ENCODE peak calls at places on chromosomes 4 and X, in four cellular contexts. I is endothelial cell of umbilical vein, O is right lobe of liver, K is suprapubic skin. G is an unnamed sample.

GRCh38 chr4:183478926-183479325 is 25.9 kb upstream of the ING2 start:
- DNase-seq in I (no peak), O (no peak), K (no peak), G (no peak)

GRCh38 chr4:119010909-119011606 is 122.4 kb downstream of the SYNPO2 start:
- DNase-seq in I (no peak), O (no peak), K (no peak), G (peak)

GRCh38 chr4:140807491-140808257 is 51.5 kb upstream of the TBC1D9 start:
- DNase-seq in I (no peak), O (no peak), K (no peak), G (no peak)

GRCh38 chrX:20418379-20418778 is 151.7 kb upstream of the RPS6KA3 start:
- DNase-seq in I (no peak), O (no peak), K (no peak), G (no peak)

GRCh38 chr4:158025131-158025530 is 147.7 kb downstream of the GASK1B start:
- DNase-seq in I (no peak), O (no peak), K (no peak), G (no peak)

GRCh38 chr4:142414336-142414945 is 431.7 kb downstream of the INPP4B start:
- DNase-seq in I (no peak), O (no peak), K (no peak), G (no peak)

GRCh38 chrX:10025742-10026493 is 58.8 kb downstream of the CLDN34 start:
- DNase-seq in I (no peak), O (no peak), K (no peak), G (no peak)

GRCh38 chr4:23966720-23967119 is 76.9 kb upstream of the PPARGC1A start:
- DNase-seq in I (no peak), O (no peak), K (no peak), G (no peak)

GRCh38 chrX:48827654-48827968 is 1.3 kb downstream of the ERAS start:
- DNase-seq in I (no peak), O (no peak), K (no peak), G (no peak)

GRCh38 chrX:40005290-40006011 is 92.3 kb downstream of the BCOR start:
- DNase-seq in I (no peak), O (no peak), K (no peak), G (no peak)

GRCh38 chr4:89539374-89539773 is 231.8 kb upstream of the GPRIN3 start:
- DNase-seq in I (peak), O (no peak), K (no peak), G (no peak)

GRCh38 chr4:107800058-107800457 is 24.7 kb upstream of the SGMS2 start:
- DNase-seq in I (peak), O (no peak), K (no peak), G (no peak)

GRCh38 chr4:23006756-23007155 is 314.0 kb downstream of the GBA3 start:
- DNase-seq in I (no peak), O (no peak), K (no peak), G (no peak)

GRCh38 chrX:84340981-84341380 is 153.0 kb upstream of the RPS6KA6 start:
- DNase-seq in I (no peak), O (no peak), K (no peak), G (no peak)

GRCh38 chr4:182600093-182600492 is 317.1 kb downstream of the DCTD start:
- DNase-seq in I (no peak), O (no peak), K (no peak), G (no peak)

GRCh38 chr4:149823770-149824221 is 8.2 kb upstream of the IQCM start:
- DNase-seq in I (peak), O (no peak), K (no peak), G (no peak)

GRCh38 chr4:133483600-133484246 is 334.6 kb downstream of the PCDH10 start:
- DNase-seq in I (peak), O (no peak), K (no peak), G (no peak)

GRCh38 chrX:7027071-7027470 is 120.4 kb upstream of the STS start:
- DNase-seq in I (no peak), O (no peak), K (no peak), G (no peak)

GRCh38 chrX:31708116-31708515 is 636.3 kb upstream of the FTHL17 start:
- DNase-seq in I (no peak), O (no peak), K (no peak), G (no peak)

GRCh38 chr4:67570537-67570936 is 12.0 kb downstream of the STAP1 start:
- DNase-seq in I (no peak), O (no peak), K (no peak), G (no peak)

GRCh38 chrX:77014655-77015377 is 432.4 kb upstream of the FGF16 start:
- DNase-seq in I (no peak), O (no peak), K (no peak), G (no peak)

GRCh38 chrX:102599950-102600579 is 750 bp downstream of the ARMCX5 start:
- DNase-seq in I (peak), O (no peak), K (no peak), G (no peak)

GRCh38 chrX:74015379-74016019 is 288.5 kb upstream of the ZCCHC13 start:
- DNase-seq in I (peak), O (no peak), K (no peak), G (no peak)

GRCh38 chrX:134174859-134175258 is 62.1 kb upstream of the CCDC160 start:
- DNase-seq in I (no peak), O (no peak), K (no peak), G (no peak)

GRCh38 chr4:161856711-161857326 is 307.0 kb downstream of the FSTL5 start:
- DNase-seq in I (no peak), O (no peak), K (no peak), G (no peak)

GRCh38 chr4:25184056-25184455 is 23.8 kb upstream of the SEPSECS start:
- DNase-seq in I (no peak), O (no peak), K (no peak), G (no peak)

GRCh38 chr4:121824950-121825349 is 1.3 kb upstream of the CCNA2 start:
- DNase-seq in I (no peak), O (no peak), K (no peak), G (no peak)

DNA sequence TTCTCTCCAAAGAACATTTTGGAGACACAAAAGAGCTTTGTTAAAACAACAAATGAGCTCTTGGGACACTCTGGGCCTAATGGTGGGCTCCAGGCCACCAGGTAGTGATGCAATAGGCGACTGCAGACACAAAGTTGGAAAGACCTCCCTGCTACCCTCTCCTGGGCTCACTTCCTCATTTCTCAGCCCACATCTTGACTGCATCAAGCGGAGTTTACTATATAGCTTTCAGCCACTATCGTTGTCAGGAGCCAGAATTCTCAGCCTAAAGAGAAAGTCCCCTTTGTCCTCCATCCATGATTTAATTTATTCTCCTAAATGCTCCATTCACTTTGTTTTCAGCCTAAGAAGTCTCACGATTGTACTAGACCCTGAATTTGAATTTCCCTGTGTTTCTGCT is 114.9 kb downstream of the EFHC2 start:
- DNase-seq in I (no peak), O (no peak), K (no peak), G (no peak)
- H3K27ac ChIP-seq in I (no peak), O (no peak), K (no peak), G (no peak)

DNA sequence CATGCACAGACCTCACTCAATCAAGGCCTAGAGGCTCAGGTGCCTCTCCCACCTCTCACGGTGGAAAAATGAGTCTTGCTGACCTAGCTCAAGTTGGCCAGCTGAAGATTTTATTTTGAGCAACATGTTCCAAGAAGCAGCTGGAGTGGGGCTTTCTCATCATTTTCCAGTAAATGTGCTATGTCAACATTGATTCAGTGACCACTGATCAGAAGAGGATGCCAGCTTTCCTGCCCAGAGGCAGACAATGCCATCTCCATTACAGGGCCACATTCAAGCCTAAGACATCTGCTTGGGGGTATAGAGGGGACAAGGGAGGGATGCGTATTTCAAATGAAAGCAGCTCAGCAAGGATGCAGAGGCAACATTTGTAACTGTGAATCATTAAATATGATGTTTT is 3.0 kb downstream of the MEPE start:
- DNase-seq in I (no peak), O (no peak), K (no peak), G (no peak)
- H3K27ac ChIP-seq in I (no peak), O (no peak), K (no peak), G (no peak)

DNA sequence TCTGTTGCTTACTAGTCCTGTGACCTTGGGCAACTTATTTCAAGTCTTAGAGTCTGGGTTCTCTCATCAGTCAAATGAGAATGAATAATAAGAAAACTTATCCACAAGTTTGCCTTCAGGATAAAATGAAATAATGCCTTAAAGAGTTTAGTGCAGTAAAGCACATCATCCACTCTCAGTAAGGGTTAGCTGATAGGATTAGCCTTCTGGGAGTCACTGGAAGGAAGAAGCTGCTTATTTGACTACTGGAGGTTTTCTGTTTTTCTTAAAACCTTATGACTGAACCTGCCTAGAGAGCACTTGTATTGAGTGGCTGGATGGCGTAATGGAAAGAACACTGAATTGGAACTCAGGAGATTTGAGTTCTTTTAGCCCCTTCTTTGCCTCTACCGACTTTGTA is 1.8 kb downstream of the RNF128 start:
- DNase-seq in I (no peak), O (no peak), K (no peak), G (no peak)
- H3K27ac ChIP-seq in I (no peak), O (peak), K (no peak), G (no peak)

DNA sequence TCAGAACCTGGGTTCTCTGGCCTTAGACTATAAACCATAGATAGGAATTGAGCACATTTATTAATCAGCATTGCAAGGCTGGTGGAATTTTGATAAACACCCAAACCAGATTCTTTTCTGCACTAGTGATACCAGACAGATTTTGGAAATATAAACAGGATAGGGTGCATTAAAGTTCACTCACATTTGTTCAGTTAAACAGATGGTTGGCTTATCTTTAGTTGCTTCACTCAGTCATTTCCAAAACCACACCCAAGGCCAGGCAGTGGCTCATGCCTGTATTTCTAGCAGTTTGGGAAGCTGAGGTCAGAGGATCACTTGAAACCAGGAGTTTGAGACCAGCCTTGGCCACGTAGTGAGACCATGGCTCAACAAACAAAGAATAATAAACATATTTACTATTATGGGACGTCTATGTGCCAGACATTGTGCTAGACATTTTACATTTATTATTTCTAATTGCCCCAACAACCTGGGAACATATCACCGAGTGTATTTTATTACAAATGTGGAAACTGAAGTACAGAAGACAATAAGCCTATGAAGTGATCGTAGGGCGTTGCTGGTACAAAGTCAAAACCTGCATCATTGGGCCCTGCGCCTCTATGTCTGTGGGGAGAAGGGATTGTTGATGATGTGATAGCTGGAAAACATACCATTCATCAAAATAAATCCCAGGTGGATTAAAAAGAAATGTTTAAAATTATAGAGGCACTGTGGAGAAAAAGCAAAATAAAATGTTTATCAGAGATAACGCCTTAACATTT is 15.0 kb downstream of the ADD1 start:
- DNase-seq in I (peak), O (no peak), K (no peak), G (no peak)
- H3K27ac ChIP-seq in I (no peak), O (peak), K (peak), G (peak)

GRCh38 chr4:3321295-3321889 is 28.6 kb downstream of the RGS12 start:
- DNase-seq in I (no peak), O (peak), K (peak), G (peak)
- H3K27ac ChIP-seq in I (no peak), O (no peak), K (peak), G (peak)

G was measured in coronary artery.